ENCODE peak calls at places on chromosome 1, in eight cellular contexts. One of them, this sample, is unnamed.

GRCh38 chr1:7106442-7107108 is 321.3 kb downstream of the CAMTA1 start:
- DNase-seq in fibroblast of lung: no peak
- DNase-seq in endothelial cell: no peak
- DNase-seq in lower leg skin: no peak
- DNase-seq in NCI-H510A treated with DMSO at 0.1 percent for 48 hours: no peak
- DNase-seq in prostate gland: no peak
- DNase-seq in activated CD4-positive, alpha-beta T cell treated with anti-CD3 and anti-CD28 coated beads, Interleukin-2, amount 10 ng/mL, durations not matched to agents 7 days and 5 days: no peak
- DNase-seq in epithelial cell of esophagus: no peak
- DNase-seq in this sample: no peak

GRCh38 chr1:26291433-26291832 is 11.5 kb downstream of the SH3BGRL3 start:
- DNase-seq in fibroblast of lung: no peak
- DNase-seq in endothelial cell: no peak
- DNase-seq in lower leg skin: no peak
- DNase-seq in NCI-H510A treated with DMSO at 0.1 percent for 48 hours: no peak
- DNase-seq in prostate gland: no peak
- DNase-seq in activated CD4-positive, alpha-beta T cell treated with anti-CD3 and anti-CD28 coated beads, Interleukin-2, amount 10 ng/mL, durations not matched to agents 7 days and 5 days: no peak
- DNase-seq in epithelial cell of esophagus: no peak
- DNase-seq in this sample: no peak

GRCh38 chr1:52913537-52913936 is 8.0 kb downstream of the ECHDC2 start:
- DNase-seq in fibroblast of lung: no peak
- DNase-seq in endothelial cell: peak; percentile 23
- DNase-seq in lower leg skin: no peak
- DNase-seq in NCI-H510A treated with DMSO at 0.1 percent for 48 hours: no peak
- DNase-seq in prostate gland: no peak
- DNase-seq in activated CD4-positive, alpha-beta T cell treated with anti-CD3 and anti-CD28 coated beads, Interleukin-2, amount 10 ng/mL, durations not matched to agents 7 days and 5 days: no peak
- DNase-seq in epithelial cell of esophagus: no peak
- DNase-seq in this sample: no peak

GRCh38 chr1:213783898-213784297 is 203.9 kb upstream of the PROX1 start:
- DNase-seq in fibroblast of lung: no peak
- DNase-seq in endothelial cell: no peak
- DNase-seq in lower leg skin: no peak
- DNase-seq in NCI-H510A treated with DMSO at 0.1 percent for 48 hours: peak; percentile 78
- DNase-seq in prostate gland: no peak
- DNase-seq in activated CD4-positive, alpha-beta T cell treated with anti-CD3 and anti-CD28 coated beads, Interleukin-2, amount 10 ng/mL, durations not matched to agents 7 days and 5 days: peak; percentile 8
- DNase-seq in epithelial cell of esophagus: no peak
- DNase-seq in this sample: no peak

GRCh38 chr1:3444736-3445135 is 9.7 kb upstream of the ARHGEF16 start:
- DNase-seq in fibroblast of lung: no peak
- DNase-seq in endothelial cell: no peak
- DNase-seq in lower leg skin: no peak
- DNase-seq in NCI-H510A treated with DMSO at 0.1 percent for 48 hours: no peak
- DNase-seq in prostate gland: no peak
- DNase-seq in activated CD4-positive, alpha-beta T cell treated with anti-CD3 and anti-CD28 coated beads, Interleukin-2, amount 10 ng/mL, durations not matched to agents 7 days and 5 days: no peak
- DNase-seq in epithelial cell of esophagus: no peak
- DNase-seq in this sample: no peak

GRCh38 chr1:113858418-113858817 is 13.1 kb downstream of the PTPN22 start:
- DNase-seq in fibroblast of lung: no peak
- DNase-seq in endothelial cell: no peak
- DNase-seq in lower leg skin: no peak
- DNase-seq in NCI-H510A treated with DMSO at 0.1 percent for 48 hours: no peak
- DNase-seq in prostate gland: no peak
- DNase-seq in activated CD4-positive, alpha-beta T cell treated with anti-CD3 and anti-CD28 coated beads, Interleukin-2, amount 10 ng/mL, durations not matched to agents 7 days and 5 days: no peak
- DNase-seq in epithelial cell of esophagus: no peak
- DNase-seq in this sample: no peak

GRCh38 chr1:67833595-67833926 is 294 bp upstream of the GNG12 start:
- DNase-seq in fibroblast of lung: peak; percentile 55
- DNase-seq in endothelial cell: no peak
- DNase-seq in lower leg skin: peak; percentile 90
- DNase-seq in NCI-H510A treated with DMSO at 0.1 percent for 48 hours: no peak
- DNase-seq in prostate gland: peak; percentile 15
- DNase-seq in activated CD4-positive, alpha-beta T cell treated with anti-CD3 and anti-CD28 coated beads, Interleukin-2, amount 10 ng/mL, durations not matched to agents 7 days and 5 days: no peak
- DNase-seq in epithelial cell of esophagus: no peak
- DNase-seq in this sample: peak; percentile 11

GRCh38 chr1:230067441-230067870 is 418 bp downstream of the GALNT2 start:
- DNase-seq in fibroblast of lung: peak; percentile 61
- DNase-seq in endothelial cell: no peak
- DNase-seq in lower leg skin: peak; percentile 87
- DNase-seq in NCI-H510A treated with DMSO at 0.1 percent for 48 hours: no peak
- DNase-seq in prostate gland: peak; percentile 14
- DNase-seq in activated CD4-positive, alpha-beta T cell treated with anti-CD3 and anti-CD28 coated beads, Interleukin-2, amount 10 ng/mL, durations not matched to agents 7 days and 5 days: no peak
- DNase-seq in epithelial cell of esophagus: peak; percentile 38
- DNase-seq in this sample: peak; percentile 42

GRCh38 chr1:228374711-228375577 is 31.7 kb downstream of the TRIM11 start:
- DNase-seq in fibroblast of lung: peak; percentile 100
- DNase-seq in endothelial cell: no peak
- DNase-seq in lower leg skin: peak; percentile 95
- DNase-seq in NCI-H510A treated with DMSO at 0.1 percent for 48 hours: no peak
- DNase-seq in prostate gland: peak; percentile 58
- DNase-seq in activated CD4-positive, alpha-beta T cell treated with anti-CD3 and anti-CD28 coated beads, Interleukin-2, amount 10 ng/mL, durations not matched to agents 7 days and 5 days: no peak
- DNase-seq in epithelial cell of esophagus: peak; percentile 23
- DNase-seq in this sample: no peak

GRCh38 chr1:158547533-158547932 is 6.7 kb downstream of the OR6Y1 start:
- DNase-seq in fibroblast of lung: no peak
- DNase-seq in endothelial cell: no peak
- DNase-seq in lower leg skin: no peak
- DNase-seq in NCI-H510A treated with DMSO at 0.1 percent for 48 hours: no peak
- DNase-seq in prostate gland: no peak
- DNase-seq in activated CD4-positive, alpha-beta T cell treated with anti-CD3 and anti-CD28 coated beads, Interleukin-2, amount 10 ng/mL, durations not matched to agents 7 days and 5 days: no peak
- DNase-seq in epithelial cell of esophagus: no peak
- DNase-seq in this sample: no peak

GRCh38 chr1:233240839-233241682 is 54.5 kb downstream of the PCNX2 start:
- DNase-seq in fibroblast of lung: peak; percentile 64
- DNase-seq in endothelial cell: peak; percentile 68
- DNase-seq in lower leg skin: peak; percentile 86
- DNase-seq in NCI-H510A treated with DMSO at 0.1 percent for 48 hours: peak; percentile 63
- DNase-seq in prostate gland: peak; percentile 34
- DNase-seq in activated CD4-positive, alpha-beta T cell treated with anti-CD3 and anti-CD28 coated beads, Interleukin-2, amount 10 ng/mL, durations not matched to agents 7 days and 5 days: peak; percentile 42
- DNase-seq in epithelial cell of esophagus: peak; percentile 48
- DNase-seq in this sample: peak; percentile 43

GRCh38 chr1:32963746-32964460 is 706 bp downstream of the RNF19B start:
- DNase-seq in fibroblast of lung: peak; percentile 22
- DNase-seq in endothelial cell: peak; percentile 57
- DNase-seq in lower leg skin: peak; percentile 94
- DNase-seq in NCI-H510A treated with DMSO at 0.1 percent for 48 hours: peak; percentile 41
- DNase-seq in prostate gland: peak; percentile 71
- DNase-seq in activated CD4-positive, alpha-beta T cell treated with anti-CD3 and anti-CD28 coated beads, Interleukin-2, amount 10 ng/mL, durations not matched to agents 7 days and 5 days: peak; percentile 67
- DNase-seq in epithelial cell of esophagus: peak; percentile 93
- DNase-seq in this sample: peak; percentile 74

GRCh38 chr1:111030590-111030989 is 66.9 kb upstream of the LRIF1 start:
- DNase-seq in fibroblast of lung: peak; percentile 59
- DNase-seq in endothelial cell: peak; percentile 59
- DNase-seq in lower leg skin: no peak
- DNase-seq in NCI-H510A treated with DMSO at 0.1 percent for 48 hours: peak; percentile 81
- DNase-seq in prostate gland: peak; percentile 7
- DNase-seq in activated CD4-positive, alpha-beta T cell treated with anti-CD3 and anti-CD28 coated beads, Interleukin-2, amount 10 ng/mL, durations not matched to agents 7 days and 5 days: peak; percentile 81
- DNase-seq in epithelial cell of esophagus: peak; percentile 76
- DNase-seq in this sample: peak; percentile 85